ENCODE peak calls at places on chromosomes 2 and 18, in eight cellular contexts. X, S, U, N, C, Q, B and T are unnamed samples.

GRCh38 chr18:25349131-25349925 is 2.6 kb downstream of the ZNF521 start:
- DNase-seq in B (peak), S (no peak), Q (no peak), C (no peak), N (peak), X (peak), U (no peak), T (peak)

GRCh38 chr18:28045176-28045810 is 131.6 kb downstream of the CDH2 start:
- DNase-seq in S (no peak), N (no peak), Q (no peak), B (no peak), X (peak), U (no peak), C (no peak), T (no peak)

GRCh38 chr2:37230581-37230980 is 815 bp downstream of the CEBPZ start:
- DNase-seq in N (peak), B (no peak), Q (no peak), U (no peak), S (peak), X (peak), C (no peak), T (no peak)

GRCh38 chr18:3692691-3693090 is 242.7 kb downstream of the TGIF1 start:
- DNase-seq in S (no peak), Q (no peak), N (no peak), X (no peak), C (no peak), B (no peak), U (no peak), T (no peak)

GRCh38 chr2:197174539-197175094 is 136.0 kb downstream of the ANKRD44 start:
- DNase-seq in S (no peak), C (no peak), N (no peak), B (no peak), U (no peak), X (peak), Q (no peak), T (no peak)

GRCh38 chr2:118310016-118310877 is 222.0 kb downstream of the INSIG2 start:
- DNase-seq in U (no peak), C (no peak), S (no peak), B (peak), X (peak), N (peak), Q (peak), T (no peak)

GRCh38 chr2:113157897-113158753 is 15.6 kb upstream of the PSD4 start:
- DNase-seq in Q (no peak), S (no peak), B (no peak), X (peak), C (no peak), U (no peak), N (no peak), T (no peak)

GRCh38 chr2:153871231-153872221 is at the start of gene GALNT13:
- DNase-seq in X (no peak), B (no peak), U (no peak), C (peak), S (peak), N (peak), Q (no peak), T (peak)

GRCh38 chr2:214006601-214007000 is 404.3 kb upstream of the VWC2L start:
- DNase-seq in Q (no peak), S (no peak), N (no peak), C (no peak), B (no peak), U (no peak), X (peak), T (no peak)

GRCh38 chr2:64938607-64939285 is 50.5 kb upstream of the SLC1A4 start:
- DNase-seq in U (no peak), X (no peak), N (no peak), B (no peak), Q (no peak), C (no peak), S (no peak), T (no peak)

GRCh38 chr2:71856709-71857525 is 290.7 kb downstream of the CYP26B1 start:
- DNase-seq in X (peak), C (no peak), B (no peak), U (no peak), N (peak), S (no peak), Q (no peak), T (no peak)

GRCh38 chr2:157441072-157441454 is 2.8 kb downstream of the CYTIP start:
- DNase-seq in Q (no peak), X (no peak), S (no peak), C (peak), U (no peak), N (no peak), B (no peak), T (no peak)

GRCh38 chr2:26349690-26350089 is 3.1 kb upstream of the ADGRF3 start:
- DNase-seq in Q (no peak), S (no peak), U (no peak), X (no peak), N (no peak), B (no peak), C (no peak), T (no peak)

GRCh38 chr18:9530226-9531009 is 55.1 kb downstream of the RALBP1 start:
- DNase-seq in C (no peak), U (no peak), S (no peak), X (no peak), B (no peak), Q (no peak), N (no peak), T (no peak)

GRCh38 chr2:226017107-226017506 is 617.6 kb downstream of the NYAP2 start:
- DNase-seq in U (no peak), X (no peak), Q (no peak), S (no peak), N (no peak), C (no peak), B (no peak), T (no peak)